ENCODE peak calls at places on chromosomes 3 and 15, in ten cellular contexts. M is activated T-cell treated with anti-CD3 and anti-CD28 coated beads for 48 hours; U is cardiac muscle cell; S is stimulated activated CD4-positive, alpha-beta T cell treated with anti-CD3 and anti-CD28 coated beads, Interleukin-2, amount 100 ng/mL, for 48 hours; Y is Calu3; R is LoVo; B is activated naive CD4-positive, alpha-beta T cell; F is fibroblast of lung; K is A172; D is breast epithelium. C is an unnamed sample.

GRCh38 chr3:38015984-38016383 is 13.5 kb downstream of the PLCD1 start:
- DNase-seq in F (no peak), R (no peak), U (no peak), K (no peak), Y (no peak), D (no peak), M (no peak), S (no peak), B (no peak), C (no peak)

GRCh38 chr15:90037510-90037860 is 36.4 kb downstream of the ZNF710 start:
- DNase-seq in F (peak), D (no peak), R (no peak), K (peak), M (no peak), U (peak), B (no peak), Y (no peak), S (no peak), C (no peak)

GRCh38 chr15:77083381-77084160 is 12.7 kb upstream of the TSPAN3 start:
- DNase-seq in Y (peak), U (peak), S (peak), D (peak), R (peak), F (peak), M (peak), K (no peak), B (no peak), C (peak)

GRCh38 chr15:67406257-67406861 is 114.6 kb upstream of the C15orf61 start:
- DNase-seq in U (peak), M (no peak), S (no peak), K (no peak), B (no peak), Y (no peak), D (no peak), F (peak), R (no peak), C (no peak)

GRCh38 chr3:141561426-141562034 is 74.7 kb downstream of the RASA2 start:
- DNase-seq in F (peak), R (peak), M (no peak), K (peak), Y (peak), D (no peak), U (peak), S (peak), B (peak), C (peak)

GRCh38 chr15:93584021-93584420 is 495.0 kb upstream of the RGMA start:
- DNase-seq in U (no peak), F (no peak), B (no peak), S (no peak), M (no peak), K (no peak), D (no peak), R (no peak), Y (no peak), C (no peak)

GRCh38 chr15:57680021-57680420 is 26.5 kb upstream of the POLR2M start:
- DNase-seq in B (no peak), M (no peak), F (peak), Y (no peak), D (no peak), S (no peak), U (peak), K (peak), R (peak), C (no peak)

GRCh38 chr3:66856555-66856954 is 141.6 kb upstream of the KBTBD8 start:
- DNase-seq in B (no peak), D (no peak), Y (no peak), F (no peak), S (no peak), K (no peak), M (no peak), U (no peak), R (no peak), C (no peak)

GRCh38 chr15:95286911-95287769 is 1043.4 kb upstream of the NR2F2 start:
- DNase-seq in Y (no peak), B (no peak), S (no peak), M (no peak), K (no peak), F (peak), R (no peak), D (no peak), U (no peak), C (peak)

GRCh38 chr3:190065204-190065603 is 55.5 kb downstream of the P3H2 start:
- DNase-seq in M (no peak), F (no peak), U (no peak), B (no peak), R (peak), K (no peak), D (no peak), S (no peak), Y (no peak), C (peak)

GRCh38 chr15:71683401-71684274 is 126.7 kb upstream of the NR2E3 start:
- DNase-seq in B (no peak), R (no peak), F (peak), D (no peak), K (peak), Y (no peak), M (no peak), S (no peak), U (no peak), C (no peak)

GRCh38 chr3:21292971-21293370 is 458.0 kb downstream of the ZNF385D start:
- DNase-seq in M (no peak), U (no peak), B (no peak), Y (no peak), F (no peak), D (no peak), R (no peak), K (no peak), S (no peak), C (no peak)

GRCh38 chr15:25930931-25931330 is 67.8 kb upstream of the ATP10A start:
- DNase-seq in S (no peak), K (no peak), U (no peak), F (no peak), M (no peak), Y (no peak), D (no peak), B (no peak), R (no peak), C (no peak)

GRCh38 chr3:192039593-192039992 is 578.6 kb downstream of the PYDC2 start:
- DNase-seq in M (no peak), U (no peak), F (no peak), Y (no peak), R (no peak), B (no peak), D (no peak), K (no peak), S (no peak), C (no peak)

GRCh38 chr3:42314411-42314810 is 48.4 kb upstream of the CCK start:
- DNase-seq in R (no peak), Y (no peak), S (no peak), M (no peak), B (no peak), K (no peak), D (no peak), F (peak), U (no peak), C (peak)

GRCh38 chr15:58528197-58528870 is 96.5 kb downstream of the LIPC start:
- DNase-seq in K (no peak), Y (peak), D (no peak), F (peak), R (peak), B (no peak), S (no peak), M (no peak), U (peak), C (peak)

C was measured in Caki2.